ENCODE peak calls at places on chromosome 4, in seven cellular contexts. One of them, this sample, is unnamed.

GRCh38 chr4:91684955-91685354 is 618.8 kb upstream of the GRID2 start:
- DNase-seq in tibial nerve: no peak
- DNase-seq in gastrocnemius medialis: no peak
- DNase-seq in IMR-90: no peak
- DNase-seq in Peyer's patch: no peak
- DNase-seq in endothelial cell of umbilical vein: no peak
- DNase-seq in heart left ventricle: no peak
- DNase-seq in this sample: no peak

GRCh38 chr4:101970555-101970954 is 180.0 kb downstream of the BANK1 start:
- DNase-seq in tibial nerve: no peak
- DNase-seq in gastrocnemius medialis: no peak
- DNase-seq in IMR-90: no peak
- DNase-seq in Peyer's patch: no peak
- DNase-seq in endothelial cell of umbilical vein: no peak
- DNase-seq in heart left ventricle: no peak
- DNase-seq in this sample: no peak

GRCh38 chr4:163367651-163368050 is 24.0 kb downstream of the NPY5R start:
- DNase-seq in tibial nerve: no peak
- DNase-seq in gastrocnemius medialis: no peak
- DNase-seq in IMR-90: no peak
- DNase-seq in Peyer's patch: no peak
- DNase-seq in endothelial cell of umbilical vein: no peak
- DNase-seq in heart left ventricle: no peak
- DNase-seq in this sample: no peak

GRCh38 chr4:54197926-54198325 is 31.2 kb upstream of the PDGFRA start:
- DNase-seq in tibial nerve: no peak
- DNase-seq in gastrocnemius medialis: no peak
- DNase-seq in IMR-90: no peak
- DNase-seq in Peyer's patch: no peak
- DNase-seq in endothelial cell of umbilical vein: no peak
- DNase-seq in heart left ventricle: no peak
- DNase-seq in this sample: no peak

GRCh38 chr4:124768596-124768995 is 56.1 kb upstream of the ANKRD50 start:
- DNase-seq in tibial nerve: no peak
- DNase-seq in gastrocnemius medialis: no peak
- DNase-seq in IMR-90: peak; percentile 28
- DNase-seq in Peyer's patch: no peak
- DNase-seq in endothelial cell of umbilical vein: no peak
- DNase-seq in heart left ventricle: no peak
- DNase-seq in this sample: no peak

GRCh38 chr4:106766519-106766918 is 269.6 kb downstream of the DKK2 start:
- DNase-seq in tibial nerve: no peak
- DNase-seq in gastrocnemius medialis: no peak
- DNase-seq in IMR-90: no peak
- DNase-seq in Peyer's patch: no peak
- DNase-seq in endothelial cell of umbilical vein: no peak
- DNase-seq in heart left ventricle: no peak
- DNase-seq in this sample: no peak

GRCh38 chr4:55561884-55562283 is 15.2 kb upstream of the CLOCK start:
- DNase-seq in tibial nerve: no peak
- DNase-seq in gastrocnemius medialis: no peak
- DNase-seq in IMR-90: no peak
- DNase-seq in Peyer's patch: no peak
- DNase-seq in endothelial cell of umbilical vein: no peak
- DNase-seq in heart left ventricle: no peak
- DNase-seq in this sample: no peak

GRCh38 chr4:66911898-66912297 is 633.4 kb downstream of the CENPC start:
- DNase-seq in tibial nerve: no peak
- DNase-seq in gastrocnemius medialis: no peak
- DNase-seq in IMR-90: no peak
- DNase-seq in Peyer's patch: no peak
- DNase-seq in endothelial cell of umbilical vein: peak; percentile 2
- DNase-seq in heart left ventricle: no peak
- DNase-seq in this sample: no peak

GRCh38 chr4:185165605-185166063 is 22.6 kb downstream of the SLC25A4 start:
- DNase-seq in tibial nerve: no peak
- DNase-seq in gastrocnemius medialis: no peak
- DNase-seq in IMR-90: peak; percentile 87
- DNase-seq in Peyer's patch: no peak
- DNase-seq in endothelial cell of umbilical vein: peak; percentile 38
- DNase-seq in heart left ventricle: no peak
- DNase-seq in this sample: no peak

GRCh38 chr4:119517361-119518229 is 111.0 kb downstream of the PDE5A start:
- DNase-seq in tibial nerve: no peak
- DNase-seq in gastrocnemius medialis: no peak
- DNase-seq in IMR-90: peak; percentile 91
- DNase-seq in Peyer's patch: no peak
- DNase-seq in endothelial cell of umbilical vein: peak; percentile 65
- DNase-seq in heart left ventricle: no peak
- DNase-seq in this sample: no peak

GRCh38 chr4:86934147-86934771 is 552 bp upstream of the AFF1 start:
- DNase-seq in tibial nerve: peak; percentile 12
- DNase-seq in gastrocnemius medialis: no peak
- DNase-seq in IMR-90: no peak
- DNase-seq in Peyer's patch: no peak
- DNase-seq in endothelial cell of umbilical vein: no peak
- DNase-seq in heart left ventricle: no peak
- DNase-seq in this sample: peak; percentile 14

GRCh38 chr4:98519268-98519993 is 139.0 kb downstream of the TSPAN5 start:
- DNase-seq in tibial nerve: no peak
- DNase-seq in gastrocnemius medialis: no peak
- DNase-seq in IMR-90: peak; percentile 76
- DNase-seq in Peyer's patch: no peak
- DNase-seq in endothelial cell of umbilical vein: no peak
- DNase-seq in heart left ventricle: no peak
- DNase-seq in this sample: no peak

GRCh38 chr4:177596035-177596434 is 153.8 kb upstream of the AGA start:
- DNase-seq in tibial nerve: no peak
- DNase-seq in gastrocnemius medialis: peak; percentile 37
- DNase-seq in IMR-90: peak; percentile 85
- DNase-seq in Peyer's patch: no peak
- DNase-seq in endothelial cell of umbilical vein: no peak
- DNase-seq in heart left ventricle: peak; percentile 26
- DNase-seq in this sample: peak; percentile 85

DNA sequence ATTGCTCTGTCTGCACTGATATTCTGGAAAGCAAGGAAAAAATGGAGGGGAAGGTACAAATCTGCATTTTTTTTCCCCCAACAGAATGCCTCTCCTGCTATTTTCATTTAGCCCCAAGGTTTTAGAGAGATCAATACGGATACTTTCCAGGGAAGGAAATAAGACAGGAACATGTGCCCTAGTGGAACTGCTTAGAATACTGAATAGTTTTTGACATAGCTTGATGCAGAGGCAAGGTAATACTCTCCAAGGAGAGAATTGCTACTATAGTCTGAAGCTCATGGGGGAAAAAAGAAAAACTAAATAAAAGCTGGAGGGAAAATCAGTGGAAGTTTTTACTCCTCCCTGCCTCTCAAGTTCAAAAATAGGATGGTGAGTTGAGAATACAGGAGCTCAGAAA is 490.3 kb downstream of the RAPGEF2 start:
- DNase-seq in tibial nerve: no peak
- DNase-seq in gastrocnemius medialis: no peak
- DNase-seq in IMR-90: no peak
- DNase-seq in Peyer's patch: no peak
- DNase-seq in endothelial cell of umbilical vein: no peak
- DNase-seq in heart left ventricle: no peak
- DNase-seq in this sample: no peak
- TF ChIP-seq POLR2A in tibial nerve: no peak
- TF ChIP-seq POLR2A in gastrocnemius medialis: no peak
- TF ChIP-seq POLR2A in IMR-90: no peak
- TF ChIP-seq POLR2A in Peyer's patch: no peak
- TF ChIP-seq POLR2A in endothelial cell of umbilical vein: no peak
- TF ChIP-seq POLR2A in heart left ventricle: no peak
- TF ChIP-seq POLR2A in this sample: no peak

DNA sequence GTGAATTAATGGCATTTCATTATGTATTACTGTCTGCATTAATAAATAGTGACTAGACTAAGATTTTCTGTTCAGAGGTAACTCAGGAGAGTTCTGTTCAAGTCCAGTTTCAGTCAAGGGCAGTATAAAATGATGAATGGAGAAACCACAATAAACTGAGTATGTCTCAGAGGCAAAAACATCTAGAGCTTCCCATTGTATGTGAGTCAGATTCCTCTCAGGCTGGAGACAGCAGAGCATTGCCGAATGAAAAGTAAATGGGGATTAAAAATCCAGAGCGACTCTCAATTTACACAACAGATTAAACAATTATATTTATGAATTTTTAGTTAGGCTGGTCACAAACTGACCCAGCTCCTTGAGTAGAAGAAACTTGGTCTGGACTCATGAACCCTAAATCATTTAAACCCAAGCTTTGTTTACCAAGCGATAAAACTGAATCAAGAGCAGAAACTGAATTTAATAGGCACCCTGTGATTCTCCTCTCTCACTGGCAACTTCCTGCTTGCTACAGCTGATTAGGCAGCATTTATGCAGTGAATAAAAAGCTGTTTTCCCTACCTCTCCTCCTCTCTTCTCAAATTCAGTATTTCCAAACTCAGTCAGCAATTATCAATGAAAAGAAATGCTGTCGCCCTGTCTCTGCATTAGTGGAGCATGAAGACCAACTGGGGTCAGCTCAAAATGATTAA is 567.9 kb downstream of the PDHA2 start:
- DNase-seq in tibial nerve: no peak
- DNase-seq in gastrocnemius medialis: no peak
- DNase-seq in IMR-90: no peak
- DNase-seq in Peyer's patch: no peak
- DNase-seq in endothelial cell of umbilical vein: no peak
- DNase-seq in heart left ventricle: no peak
- DNase-seq in this sample: no peak
- TF ChIP-seq CTCF in tibial nerve: no peak
- TF ChIP-seq CTCF in gastrocnemius medialis: no peak
- TF ChIP-seq CTCF in IMR-90: no peak
- TF ChIP-seq CTCF in Peyer's patch: no peak
- TF ChIP-seq CTCF in endothelial cell of umbilical vein: no peak
- TF ChIP-seq CTCF in heart left ventricle: no peak
- TF ChIP-seq CTCF in this sample: no peak

DNA sequence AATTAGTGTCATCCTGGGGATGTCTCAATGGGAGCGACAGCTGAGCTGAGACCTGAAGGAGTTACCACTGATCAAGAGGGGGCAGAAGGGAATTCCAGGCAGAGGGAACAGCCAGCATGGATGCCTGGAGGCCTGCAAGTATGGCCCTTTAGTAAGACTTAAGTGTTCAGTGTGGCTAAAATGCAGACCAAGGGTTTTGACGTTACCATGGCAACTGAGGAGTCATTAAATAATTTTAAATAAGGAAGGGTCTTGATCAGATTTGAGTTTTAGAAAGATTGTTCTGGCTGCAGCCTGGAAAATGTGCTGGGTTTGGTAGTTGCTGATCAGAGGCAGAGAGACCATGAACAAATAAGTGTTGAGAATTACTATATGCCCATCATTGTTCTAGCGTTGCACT is 285.5 kb downstream of the USP46 start:
- DNase-seq in tibial nerve: no peak
- DNase-seq in gastrocnemius medialis: no peak
- DNase-seq in IMR-90: no peak
- DNase-seq in Peyer's patch: no peak
- DNase-seq in endothelial cell of umbilical vein: no peak
- DNase-seq in heart left ventricle: no peak
- DNase-seq in this sample: no peak
- H3K4me3 ChIP-seq in tibial nerve: no peak overlapping the region
- H3K4me3 ChIP-seq in gastrocnemius medialis: no peak overlapping the region
- H3K4me3 ChIP-seq in IMR-90: no peak overlapping the region
- H3K4me3 ChIP-seq in Peyer's patch: no peak overlapping the region
- H3K4me3 ChIP-seq in endothelial cell of umbilical vein: no peak overlapping the region
- H3K4me3 ChIP-seq in heart left ventricle: no peak overlapping the region
- H3K4me3 ChIP-seq in this sample: no peak overlapping the region

DNA sequence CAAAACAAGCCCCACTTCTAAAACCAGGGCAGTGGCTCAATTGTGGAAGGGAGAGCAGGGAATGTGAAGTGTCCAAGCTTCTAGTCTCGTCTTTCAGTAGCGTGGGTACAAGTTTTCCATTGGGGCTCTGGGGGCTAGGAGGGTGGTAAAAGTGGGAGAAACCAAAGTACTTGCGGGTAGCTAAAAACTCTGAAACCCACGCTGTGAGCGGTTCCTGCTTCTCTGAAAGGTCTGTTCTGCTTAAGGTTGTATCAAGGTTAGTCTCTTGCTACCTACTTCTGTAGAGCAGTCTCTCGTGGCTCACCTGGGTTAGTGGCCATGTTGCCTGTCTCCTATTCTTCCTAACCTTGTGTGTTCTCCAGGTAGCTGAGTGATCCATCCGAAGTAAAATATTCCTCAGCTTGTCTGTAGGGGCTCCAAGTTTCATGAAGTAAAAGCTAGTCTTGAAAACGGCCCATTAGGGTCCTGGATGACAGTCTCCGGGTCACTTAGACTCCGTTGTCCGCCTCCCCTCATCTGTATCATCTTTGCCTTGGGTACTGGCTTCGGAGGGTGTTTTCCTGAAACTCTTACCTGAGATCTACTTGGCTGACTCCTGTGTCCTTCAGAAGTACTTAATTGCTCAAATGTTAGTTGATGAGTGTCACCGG is 1.9 kb upstream of the WDR1 start:
- DNase-seq in tibial nerve: no peak
- DNase-seq in gastrocnemius medialis: no peak
- DNase-seq in IMR-90: no peak
- DNase-seq in Peyer's patch: no peak
- DNase-seq in endothelial cell of umbilical vein: no peak
- DNase-seq in heart left ventricle: no peak
- DNase-seq in this sample: no peak
- TF ChIP-seq POLR2A in tibial nerve: no peak
- TF ChIP-seq POLR2A in gastrocnemius medialis: no peak
- TF ChIP-seq POLR2A in IMR-90: no peak
- TF ChIP-seq POLR2A in Peyer's patch: no peak
- TF ChIP-seq POLR2A in endothelial cell of umbilical vein: no peak
- TF ChIP-seq POLR2A in heart left ventricle: no peak
- TF ChIP-seq POLR2A in this sample: no peak

This sample was measured in lower leg skin.